ENCODE peak calls at places on chromosomes 11 and 22, in six cellular contexts. U is cortex of kidney; F is HFF-Myc; S is stimulated activated CD8-positive, alpha-beta memory T cell treated with anti-CD3 and anti-CD28 coated beads, Interleukin-2, amount 100 ng/mL, for 1 hour; L is LHCN-M2; P is KBM-7. Q is an unnamed sample.

GRCh38 chr11:18392434-18393321 is 1.7 kb upstream of the LDHA start:
- DNase-seq in U (no peak), F (no peak), S (no peak), L (no peak), P (no peak), Q (no peak)

GRCh38 chr11:134846776-134847722 is 435.0 kb upstream of the B3GAT1 start:
- DNase-seq in U (no peak), F (no peak), S (no peak), L (no peak), P (no peak), Q (no peak)

GRCh38 chr11:80146231-80146630 is 705.4 kb upstream of the TENM4 start:
- DNase-seq in U (no peak), F (no peak), S (no peak), L (peak; percentile 84), P (no peak), Q (no peak)

GRCh38 chr22:46069518-46070214 is 80.7 kb upstream of the PPARA start:
- DNase-seq in U (no peak), F (peak; percentile 91), S (no peak), L (peak; percentile 98), P (peak; percentile 87), Q (peak; percentile 90)

GRCh38 chr11:78354741-78355705 is 62.6 kb downstream of the GAB2 start:
- DNase-seq in U (no peak), F (no peak), S (no peak), L (no peak), P (peak; percentile 56), Q (no peak)

GRCh38 chr11:122853971-122854446 is 15.7 kb downstream of the CRTAM start:
- DNase-seq in U (no peak), F (peak; percentile 75), S (no peak), L (peak; percentile 73), P (peak; percentile 87), Q (peak; percentile 71)

GRCh38 chr11:76244311-76245061 is 38.2 kb upstream of the WNT11 start:
- DNase-seq in U (no peak), F (no peak), S (no peak), L (no peak), P (no peak), Q (no peak)

GRCh38 chr11:526192-526591 is 9.2 kb downstream of the HRAS start:
- DNase-seq in U (no peak), F (no peak), S (no peak), L (no peak), P (no peak), Q (no peak)

GRCh38 chr22:24990344-24990905 is 37.9 kb downstream of the KIAA1671 start:
- DNase-seq in U (no peak), F (no peak), S (no peak), L (no peak), P (no peak), Q (no peak)

GRCh38 chr22:31639640-31640039 is 22.4 kb downstream of the PISD start:
- DNase-seq in U (no peak), F (no peak), S (no peak), L (no peak), P (no peak), Q (no peak)

GRCh38 chr11:15662285-15662684 is 547.6 kb downstream of the INSC start:
- DNase-seq in U (no peak), F (no peak), S (no peak), L (no peak), P (no peak), Q (no peak)